ENCODE peak calls at places on chromosomes 2 and 18, in six cellular contexts. Q is A549, N is GM12878, C is HepG2, O is IMR-90, B is SK-N-SH. E is an unnamed sample.

GRCh38 chr2:77156599-77156998 is 365.6 kb downstream of the LRRTM4 start:
- DNase-seq in B (no peak), O (no peak), Q (no peak), N (no peak), C (no peak), E (no peak)

GRCh38 chr2:231270221-231271114 is 72.0 kb downstream of the ARMC9 start:
- DNase-seq in O (no peak), Q (no peak), N (no peak), B (peak), C (no peak), E (no peak)

GRCh38 chr2:193303464-193303863 is 1108.7 kb upstream of the TMEFF2 start:
- DNase-seq in O (no peak), N (no peak), C (no peak), B (no peak), Q (no peak), E (no peak)

GRCh38 chr2:231348173-231348572 is 47.3 kb upstream of the B3GNT7 start:
- DNase-seq in C (peak), O (no peak), N (no peak), Q (no peak), B (no peak), E (no peak)

GRCh38 chr2:170155022-170155722 is 22.8 kb upstream of the MYO3B start:
- DNase-seq in N (no peak), O (peak), Q (no peak), B (peak), C (no peak), E (peak)

GRCh38 chr2:25332571-25332970 is 9.2 kb downstream of the DNMT3A start:
- DNase-seq in N (no peak), C (no peak), O (no peak), Q (no peak), B (peak), E (no peak)

GRCh38 chr2:159716857-159717256 is 4.6 kb downstream of the MARCHF7 start:
- DNase-seq in Q (no peak), B (no peak), N (no peak), C (no peak), O (no peak), E (no peak)

GRCh38 chr2:871175-871727 is 79.4 kb upstream of the SNTG2 start:
- DNase-seq in C (no peak), N (no peak), Q (no peak), B (no peak), O (no peak), E (no peak)

GRCh38 chr2:39778775-39779751 is at the start of gene THUMPD2:
- DNase-seq in C (peak), Q (peak), O (peak), B (peak), N (no peak), E (peak)

GRCh38 chr2:201769664-201770373 is 10.9 kb downstream of the ALS2 start:
- DNase-seq in N (no peak), B (peak), Q (no peak), C (no peak), O (no peak), E (no peak)

GRCh38 chr2:10006248-10007147 is 36.9 kb upstream of the KLF11 start:
- DNase-seq in Q (peak), C (no peak), O (no peak), N (no peak), B (peak), E (no peak)

GRCh38 chr2:180497621-180498152 is 482.7 kb upstream of the UBE2E3 start:
- DNase-seq in B (no peak), N (no peak), Q (no peak), C (no peak), O (no peak), E (no peak)

GRCh38 chr2:128607981-128608506 is 289.4 kb upstream of the HS6ST1 start:
- DNase-seq in Q (no peak), B (peak), N (no peak), O (no peak), C (no peak), E (no peak)

GRCh38 chr18:78769502-78770113 is 210.0 kb upstream of the SALL3 start:
- DNase-seq in C (no peak), N (no peak), O (no peak), Q (no peak), B (no peak), E (no peak)

GRCh38 chr2:28661589-28662001 is 90.0 kb upstream of the PPP1CB start:
- DNase-seq in O (peak), B (peak), C (no peak), N (no peak), Q (no peak), E (no peak)

GRCh38 chr2:101820519-101820918 is 123.0 kb downstream of the MAP4K4 start:
- DNase-seq in C (no peak), Q (no peak), B (no peak), O (peak), N (no peak), E (no peak)

GRCh38 chr2:239312741-239313246 is 88.0 kb downstream of the HDAC4 start:
- DNase-seq in C (no peak), B (peak), N (no peak), O (no peak), Q (no peak), E (no peak)

GRCh38 chr18:37660658-37661057 is 95.1 kb upstream of the CELF4 start:
- DNase-seq in O (no peak), N (no peak), Q (no peak), C (no peak), B (no peak), E (no peak)

GRCh38 chr18:53944721-53945120 is 279.7 kb downstream of the MBD2 start:
- DNase-seq in C (no peak), Q (no peak), N (no peak), O (no peak), B (no peak), E (no peak)

GRCh38 chr2:176130153-176130916 is 830 bp downstream of the HOXD8 start:
- DNase-seq in Q (peak), N (no peak), B (peak), O (no peak), C (no peak), E (peak)

GRCh38 chr18:45829896-45830295 is 4.4 kb downstream of the SIGLEC15 start:
- DNase-seq in C (no peak), O (no peak), B (no peak), Q (no peak), N (no peak), E (no peak)

GRCh38 chr2:138779451-138780440 is at the start of gene NXPH2:
- DNase-seq in Q (no peak), O (no peak), B (peak), C (no peak), N (no peak), E (no peak)

GRCh38 chr18:77038182-77038581 is 94.4 kb downstream of the MBP start:
- DNase-seq in O (no peak), C (no peak), N (no peak), B (no peak), Q (no peak), E (no peak)

DNA sequence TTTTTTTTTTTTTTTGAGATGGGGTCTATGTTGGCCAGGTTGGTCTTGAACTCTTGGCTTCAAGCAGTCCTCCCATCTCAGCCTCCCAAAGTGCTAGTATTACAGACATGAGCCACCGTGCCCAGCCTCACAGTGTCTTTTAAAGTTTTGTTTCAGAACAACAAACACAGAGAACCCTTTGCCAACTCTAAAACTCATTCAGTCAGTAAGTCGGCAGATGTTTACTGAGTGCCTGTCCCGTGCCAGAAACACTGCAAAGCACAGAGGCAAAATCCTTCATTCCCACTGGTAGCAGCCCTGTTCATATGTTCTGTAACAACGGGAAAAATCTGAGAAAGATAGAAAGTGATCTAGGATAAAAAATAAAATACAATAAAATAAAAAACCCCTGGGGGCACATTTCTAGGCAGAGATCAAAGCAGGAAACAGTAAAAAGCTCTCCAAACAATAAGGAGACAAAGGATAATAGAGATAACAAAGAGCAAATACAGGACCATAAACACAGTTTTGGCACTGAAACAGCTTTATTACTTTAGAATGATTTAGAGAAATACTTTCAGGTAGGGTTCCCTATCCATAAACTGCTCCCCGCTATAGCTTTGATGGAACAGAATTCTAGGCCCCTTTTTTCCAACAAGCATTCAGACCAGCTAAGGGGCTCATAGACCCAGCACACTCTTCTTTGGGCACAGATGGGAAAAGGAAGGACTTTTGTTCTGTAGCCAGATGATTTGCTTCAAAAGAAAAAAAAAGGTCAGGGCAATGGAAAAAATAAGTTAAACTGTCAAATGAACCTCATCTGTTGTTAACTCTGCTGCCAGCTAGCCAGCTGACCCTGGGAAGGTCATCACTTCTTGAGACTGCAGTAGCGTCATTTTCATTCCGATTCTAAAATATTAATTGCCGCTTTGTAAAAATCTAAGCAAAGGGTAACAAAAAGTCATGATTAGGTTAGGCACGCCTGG is 212.3 kb downstream of the CDH20 start:
- DNase-seq in C (no peak), N (no peak), O (no peak), B (no peak), Q (no peak), E (no peak)
- TF ChIP-seq RFX5 in C (no peak), N (no peak), O (no peak), B (no peak), Q (no peak), E (no peak)

DNA sequence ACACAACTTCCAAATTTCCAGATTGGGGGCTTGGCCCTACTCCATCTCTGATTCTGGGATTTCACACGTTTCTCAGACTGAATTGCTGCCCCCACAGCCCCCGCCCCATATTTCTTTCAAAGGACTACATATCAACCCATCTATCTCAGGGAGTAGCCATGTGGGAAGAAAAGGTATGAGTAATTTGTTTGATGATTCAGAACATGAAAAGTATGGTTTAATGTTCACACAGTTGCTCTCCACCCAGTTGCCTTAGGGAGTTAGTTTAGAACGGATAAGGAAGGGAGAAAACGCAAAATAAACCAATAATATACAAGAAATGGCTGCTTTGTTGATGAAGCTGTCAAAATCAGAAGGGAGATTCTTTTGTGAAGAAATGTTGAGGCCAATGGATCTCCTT is 145.1 kb downstream of the PIEZO2 start:
- DNase-seq in O (peak), N (peak), C (no peak), Q (no peak), B (no peak), E (no peak)
- TF ChIP-seq RFX5 in O (no peak), N (no peak), C (no peak), Q (no peak), B (no peak), E (no peak)

DNA sequence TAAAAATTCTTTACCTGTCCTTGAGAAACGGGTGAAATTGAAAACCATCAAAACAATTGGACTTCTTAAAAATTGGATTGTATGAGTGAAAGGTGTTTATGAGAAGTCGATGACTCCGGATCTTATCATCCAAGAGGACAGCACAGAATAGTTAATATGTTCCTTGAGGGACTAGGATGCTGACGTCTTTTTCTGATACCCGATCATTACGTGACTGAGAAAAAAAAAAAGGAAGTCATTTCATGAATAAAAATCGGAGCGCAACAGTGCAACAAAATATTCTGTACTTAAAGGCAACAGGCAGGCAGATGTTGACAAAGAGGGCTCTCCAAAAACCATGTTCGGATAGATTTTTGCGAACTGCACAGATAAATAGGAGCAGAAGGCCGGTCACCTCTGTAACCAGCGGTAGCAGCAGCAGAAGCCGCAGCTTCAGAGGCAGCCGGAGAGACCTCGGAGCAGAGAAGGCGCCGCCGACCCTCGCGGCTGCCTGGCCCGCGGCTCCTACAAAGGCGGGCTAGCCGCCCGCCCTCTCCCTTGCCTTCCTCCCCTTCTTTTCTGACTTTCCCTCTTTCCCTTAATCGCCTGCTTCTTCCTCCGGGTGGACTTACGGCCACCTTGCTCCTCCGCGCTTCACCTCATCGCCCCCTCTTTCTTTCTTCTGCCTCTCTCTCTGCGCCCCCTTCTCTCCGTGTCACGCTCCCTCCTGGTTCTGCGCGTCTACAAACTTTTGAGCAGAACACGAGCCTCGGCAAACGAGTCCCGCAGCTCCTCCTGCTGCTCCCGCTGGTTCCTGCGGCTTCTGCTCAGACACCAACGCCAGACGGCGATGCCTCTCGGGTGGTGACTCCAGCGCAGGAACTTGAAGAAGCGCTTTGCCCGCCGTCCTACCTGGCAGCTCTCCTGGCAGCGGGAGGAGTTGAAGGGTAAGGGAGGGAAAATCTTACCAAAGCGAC is at the start of gene ADCYAP1:
- DNase-seq in O (no peak), N (no peak), Q (no peak), B (peak), C (no peak), E (no peak)
- TF ChIP-seq RFX5 in O (no peak), N (no peak), Q (no peak), B (no peak), C (no peak), E (no peak)

GRCh38 chr2:226674123-226674522 is 125.5 kb downstream of the IRS1 start:
- DNase-seq in N (no peak), C (no peak), B (no peak), O (no peak), Q (no peak), E (no peak)

GRCh38 chr2:226669905-226670304 is 129.7 kb downstream of the IRS1 start:
- DNase-seq in C (no peak), B (no peak), Q (no peak), O (no peak), N (no peak), E (no peak)

GRCh38 chr2:226676618-226677017 is 123.0 kb downstream of the IRS1 start:
- DNase-seq in N (no peak), Q (no peak), B (no peak), C (no peak), O (no peak), E (no peak)

GRCh38 chr2:226671177-226671676 is 128.4 kb downstream of the IRS1 start:
- DNase-seq in Q (no peak), B (no peak), O (no peak), N (no peak), C (no peak), E (no peak)

DNA sequence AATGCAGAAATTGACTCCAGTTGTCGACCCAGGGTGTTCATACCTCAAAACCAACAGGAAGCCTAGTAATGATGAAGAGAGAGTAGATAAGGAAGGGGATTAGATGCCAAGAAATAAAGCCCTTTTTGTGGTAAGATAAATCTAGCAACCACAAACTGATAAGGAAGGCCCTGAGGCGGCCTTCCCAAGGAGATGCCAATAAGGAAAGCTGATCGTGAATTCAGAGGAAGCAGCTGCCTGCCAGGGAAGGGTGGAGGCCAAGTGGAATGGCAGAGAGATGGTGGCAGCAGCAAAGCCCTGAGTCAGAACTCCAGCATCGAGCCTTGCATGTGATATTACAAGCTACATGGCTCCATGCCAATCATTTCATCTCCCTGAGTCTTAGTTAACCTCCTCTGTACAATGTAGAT is 126.3 kb downstream of the IRS1 start:
- DNase-seq in B (no peak), C (no peak), Q (no peak), N (no peak), O (peak), E (no peak)
- TF ChIP-seq RFX5 in B (no peak), C (no peak), Q (no peak), N (no peak), O (no peak), E (no peak)

DNA sequence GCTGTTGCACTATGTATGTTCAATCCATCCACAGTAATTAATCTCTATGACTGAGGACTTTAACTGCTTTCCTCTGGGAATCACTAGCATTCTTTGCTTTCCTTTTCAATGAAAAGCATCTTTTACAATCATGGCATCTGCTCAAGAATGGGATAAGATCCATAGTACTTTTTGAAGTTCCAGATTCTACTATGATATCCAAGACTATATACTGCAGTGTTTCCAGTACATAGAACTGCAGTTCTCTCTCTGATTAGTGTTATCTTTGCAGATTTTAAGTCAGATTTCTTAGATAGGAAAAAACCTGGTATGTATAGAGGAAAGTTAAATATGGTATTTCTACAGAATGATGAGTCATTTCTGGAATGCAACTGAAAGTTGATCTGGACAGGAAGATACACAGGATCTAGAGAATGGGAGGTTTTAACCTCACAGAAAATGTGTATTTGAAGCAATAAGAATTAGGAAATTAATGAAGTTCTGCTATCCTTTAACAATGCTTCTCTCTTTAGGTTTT is 670.7 kb downstream of the ERBB4 start:
- DNase-seq in B (no peak), N (no peak), C (no peak), Q (no peak), O (peak), E (no peak)
- TF ChIP-seq RFX5 in B (no peak), N (no peak), C (no peak), Q (no peak), O (no peak), E (no peak)

DNA sequence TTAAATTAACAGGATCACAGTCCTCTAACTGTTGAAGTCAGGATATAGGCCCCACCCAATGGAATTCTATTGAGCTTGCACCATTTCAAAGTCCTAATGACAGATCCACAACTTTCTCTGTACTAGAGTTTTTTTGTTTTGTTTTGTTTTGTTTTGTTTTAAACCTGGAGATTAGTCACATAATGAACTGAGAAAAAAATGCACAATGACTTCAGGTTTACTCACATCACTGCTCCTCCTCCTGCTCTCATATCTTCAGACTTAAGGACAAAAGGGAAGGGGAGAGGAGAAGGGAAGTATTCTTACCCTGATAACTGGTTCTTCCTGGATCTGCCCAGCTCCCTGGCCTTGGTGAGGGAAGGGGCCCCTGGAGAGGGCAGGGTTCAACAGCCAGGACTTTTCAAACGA is 208.2 kb upstream of the EPHA4 start:
- DNase-seq in Q (no peak), N (no peak), B (no peak), C (no peak), O (peak), E (no peak)
- TF ChIP-seq RFX5 in Q (no peak), N (no peak), B (no peak), C (no peak), O (no peak), E (no peak)

GRCh38 chr2:16196687-16197503 is 256.5 kb downstream of the MYCN start:
- DNase-seq in Q (no peak), C (peak), B (no peak), O (no peak), N (no peak), E (no peak)
- TF ChIP-seq RFX5 in Q (no peak), C (no peak), B (no peak), O (no peak), N (no peak), E (no peak)

DNA sequence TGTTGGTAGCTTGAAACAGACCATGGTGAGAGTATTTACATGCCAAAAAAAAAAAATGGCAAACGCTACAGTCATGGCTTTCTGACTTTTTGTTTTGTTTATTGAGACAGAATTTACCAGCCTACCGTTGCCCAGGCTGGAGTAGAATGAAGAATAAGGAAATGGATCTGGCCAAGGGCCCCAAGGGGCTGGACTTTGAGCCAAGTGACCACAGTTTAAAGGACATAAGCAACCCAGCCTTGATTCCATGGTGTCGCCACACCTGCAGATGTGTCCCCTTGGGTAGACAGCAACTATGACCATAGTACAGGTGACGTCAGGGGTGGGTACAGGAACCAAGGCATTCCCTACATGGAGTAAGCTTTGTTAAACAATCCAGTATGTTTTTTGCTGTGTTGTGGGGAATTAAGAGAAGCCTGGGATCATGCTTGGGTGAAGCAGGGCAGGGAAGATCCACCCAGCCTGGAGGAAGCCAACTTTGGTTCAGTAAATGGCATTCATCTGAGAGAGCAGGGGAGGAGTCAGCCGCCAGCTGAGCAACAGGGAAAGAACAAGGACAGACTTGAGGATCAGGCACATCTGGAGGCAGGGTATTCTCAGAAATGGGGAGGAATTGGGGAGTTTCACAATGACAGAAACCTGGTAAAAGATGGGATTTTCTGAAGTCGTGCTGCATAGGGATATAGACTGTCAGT is 110.3 kb upstream of the SH3BP4 start:
- DNase-seq in C (no peak), O (no peak), B (no peak), N (no peak), Q (no peak), E (no peak)
- TF ChIP-seq RFX5 in C (no peak), O (no peak), B (no peak), N (no peak), Q (no peak), E (no peak)